ENCODE peak calls at places on chromosomes 4 and X, in nine cellular contexts. A, K, R, Y, I, J, M, H and P are unnamed samples.

GRCh38 chr4:76718806-76719205 is 179.1 kb downstream of the SOWAHB start:
- ATAC-seq in H (no peak), R (no peak), M (no peak), A (no peak), J (no peak), K (no peak), Y (no peak), I (no peak), P (no peak)

GRCh38 chr4:53005149-53005546 is 143.0 kb downstream of the RASL11B start:
- ATAC-seq in R (no peak), Y (no peak), M (no peak), J (no peak), I (peak), K (no peak), A (no peak), H (no peak), P (no peak)

GRCh38 chr4:147790412-147790811 is 58.5 kb downstream of the ARHGAP10 start:
- ATAC-seq in H (no peak), K (no peak), Y (no peak), M (peak), A (no peak), J (no peak), R (no peak), I (no peak), P (no peak)

GRCh38 chr4:151215295-151215694 is 61.7 kb upstream of the PRSS48 start:
- ATAC-seq in Y (peak), K (no peak), I (no peak), J (no peak), H (no peak), M (no peak), A (no peak), R (no peak), P (no peak)

GRCh38 chr4:1247811-1248261 is 1.1 kb downstream of the CTBP1 start:
- ATAC-seq in K (peak), Y (peak), R (peak), A (peak), J (no peak), I (peak), H (peak), M (no peak), P (peak)

GRCh38 chr4:17707671-17708070 is 73.8 kb downstream of the FAM184B start:
- ATAC-seq in J (no peak), M (no peak), A (no peak), Y (no peak), R (no peak), K (no peak), I (no peak), H (no peak), P (no peak)

GRCh38 chr4:158896459-158897238 is 127.8 kb downstream of the FNIP2 start:
- ATAC-seq in I (no peak), J (no peak), A (no peak), H (peak), Y (peak), R (no peak), M (no peak), K (no peak), P (no peak)

GRCh38 chr4:149465941-149466340 is 349.7 kb downstream of the IQCM start:
- ATAC-seq in M (no peak), R (no peak), K (no peak), H (no peak), A (no peak), I (no peak), Y (no peak), J (no peak), P (no peak)

GRCh38 chrX:13761606-13762005 is 27.1 kb downstream of the OFD1 start:
- ATAC-seq in H (no peak), R (no peak), K (no peak), Y (no peak), J (no peak), M (no peak), I (peak), A (no peak), P (peak)

GRCh38 chr4:158791588-158791987 is 22.8 kb downstream of the FNIP2 start:
- ATAC-seq in I (no peak), H (no peak), M (no peak), Y (no peak), K (no peak), R (no peak), J (no peak), A (no peak), P (no peak)

GRCh38 chrX:65926095-65927019 is 113.5 kb downstream of the VSIG4 start:
- ATAC-seq in K (peak), A (no peak), Y (no peak), J (no peak), I (peak), M (no peak), R (peak), H (peak), P (peak)

GRCh38 chr4:65954416-65954815 is 284.1 kb upstream of the EPHA5 start:
- ATAC-seq in K (no peak), R (no peak), J (no peak), M (no peak), I (no peak), H (no peak), A (no peak), Y (no peak), P (no peak)

GRCh38 chr4:154618708-154619315 is 6.4 kb upstream of the FGG start:
- ATAC-seq in M (peak), J (no peak), A (peak), H (peak), I (peak), K (peak), R (peak), Y (no peak), P (peak)

GRCh38 chr4:36209941-36210663 is 34.2 kb downstream of the ARAP2 start:
- ATAC-seq in R (no peak), M (no peak), K (peak), Y (no peak), H (no peak), A (no peak), I (peak), J (no peak), P (peak)

GRCh38 chr4:73212982-73213730 is 45.4 kb downstream of the ANKRD17 start:
- ATAC-seq in H (no peak), Y (no peak), R (no peak), A (no peak), I (no peak), M (no peak), J (no peak), K (no peak), P (no peak)

GRCh38 chr4:135192746-135193535 is 991.4 kb upstream of the PABPC4L start:
- ATAC-seq in Y (no peak), K (no peak), R (no peak), H (no peak), A (peak), I (no peak), J (no peak), M (no peak), P (no peak)

GRCh38 chr4:7911044-7911578 is 28.6 kb downstream of the AFAP1 start:
- ATAC-seq in K (no peak), M (peak), A (peak), J (peak), I (no peak), H (no peak), R (no peak), Y (peak), P (no peak)

GRCh38 chrX:65407157-65407626 is 127.4 kb downstream of the LAS1L start:
- ATAC-seq in H (no peak), Y (peak), I (peak), R (peak), M (no peak), A (no peak), K (peak), J (no peak), P (no peak)

GRCh38 chrX:152895724-152896420 is 2.0 kb upstream of the ZNF185 start:
- ATAC-seq in H (no peak), R (no peak), Y (no peak), J (no peak), I (no peak), A (no peak), M (no peak), K (no peak), P (no peak)

GRCh38 chr4:56976283-56976877 is 1.0 kb downstream of the NOA1 start:
- ATAC-seq in H (no peak), Y (peak), A (peak), I (no peak), K (no peak), J (no peak), R (no peak), M (peak), P (no peak)

GRCh38 chrX:134679644-134680043 is 21.4 kb upstream of the PLAC1 start:
- ATAC-seq in Y (no peak), A (no peak), I (no peak), M (no peak), R (no peak), J (no peak), K (no peak), H (no peak), P (no peak)

GRCh38 chr4:8560265-8561047 is 19.7 kb upstream of the GPR78 start:
- ATAC-seq in A (no peak), Y (no peak), K (no peak), M (no peak), J (no peak), H (no peak), R (no peak), I (no peak), P (no peak)

GRCh38 chr4:7324651-7325121 is 110.0 kb downstream of the PSAPL1 start:
- ATAC-seq in M (no peak), A (no peak), R (no peak), H (peak), J (no peak), I (no peak), Y (no peak), K (peak), P (no peak)

GRCh38 chr4:186707996-186708395 is 15.7 kb downstream of the FAT1 start:
- ATAC-seq in A (no peak), K (no peak), I (no peak), J (no peak), R (no peak), M (no peak), H (no peak), Y (no peak), P (no peak)

GRCh38 chr4:55269970-55270369 is 76.1 kb upstream of the SRD5A3 start:
- ATAC-seq in M (no peak), H (no peak), K (no peak), I (no peak), R (no peak), Y (peak), J (no peak), A (no peak), P (no peak)

GRCh38 chr4:123967360-123967759 is 570.8 kb downstream of the SPRY1 start:
- ATAC-seq in Y (peak), J (no peak), H (no peak), M (no peak), A (no peak), R (no peak), K (no peak), I (no peak), P (no peak)

GRCh38 chrX:48475295-48475694 is 704 bp upstream of the FTSJ1 start:
- ATAC-seq in A (peak), Y (no peak), I (no peak), J (no peak), M (no peak), H (no peak), R (no peak), K (no peak), P (no peak)

GRCh38 chrX:153970398-153971123 is 1.1 kb downstream of the HCFC1 start:
- ATAC-seq in R (peak), I (peak), Y (peak), J (peak), K (peak), H (peak), M (peak), A (peak), P (no peak)

GRCh38 chr4:92121099-92121498 is 182.7 kb upstream of the GRID2 start:
- ATAC-seq in I (no peak), R (no peak), Y (peak), M (peak), A (no peak), H (no peak), J (no peak), K (no peak), P (no peak)

GRCh38 chr4:79563218-79563617 is 155.2 kb upstream of the GK2 start:
- ATAC-seq in J (no peak), H (no peak), R (no peak), K (no peak), Y (no peak), A (no peak), I (no peak), M (no peak), P (no peak)

GRCh38 chr4:41426523-41426922 is 111.4 kb upstream of the LIMCH1 start:
- ATAC-seq in A (no peak), I (no peak), R (no peak), K (no peak), Y (no peak), M (peak), J (no peak), H (no peak), P (no peak)

GRCh38 chrX:44953734-44954502 is 80.9 kb downstream of the KDM6A start:
- ATAC-seq in Y (peak), R (no peak), I (no peak), M (no peak), H (no peak), A (no peak), J (no peak), K (no peak), P (no peak)

GRCh38 chr4:14110407-14110806 is 482.9 kb upstream of the BOD1L1 start:
- ATAC-seq in J (no peak), K (no peak), R (no peak), I (no peak), Y (no peak), A (peak), H (no peak), M (no peak), P (no peak)

GRCh38 chr4:41541697-41542096 is 3.7 kb downstream of the LIMCH1 start:
- ATAC-seq in M (peak), J (no peak), I (no peak), R (no peak), Y (peak), K (no peak), A (no peak), H (no peak), P (no peak)